ENCODE peak calls at places on chromosomes 7 and 10, in ten cellular contexts. B is dorsolateral prefrontal cortex; A is tibial artery; L is left ventricle myocardium inferior; X is mucosa of descending colon; S is CD8-positive, alpha-beta T cell; F is uterus; G is A673; R is cardiac muscle cell; Y is AG04450. T is an unnamed sample.

GRCh38 chr7:97307521-97308108 is 190.1 kb downstream of the SDHAF3 start:
- DNase-seq in A (no peak), R (no peak), F (no peak), L (no peak), B (no peak), S (no peak), X (no peak), G (peak; percentile 22), Y (no peak), T (no peak)

GRCh38 chr10:117409549-117410283 is 34.5 kb upstream of the PDZD8 start:
- DNase-seq in L (no peak), S (no peak), R (no peak), B (no peak), Y (no peak), X (no peak), G (no peak), A (no peak), F (no peak), T (no peak)

GRCh38 chr10:50250058-50250854 is 1.1 kb downstream of the ASAH2 start:
- DNase-seq in X (no peak), F (no peak), G (no peak), R (no peak), Y (no peak), L (no peak), B (no peak), S (no peak), A (no peak), T (no peak)

GRCh38 chr7:120833551-120833950 is 24.4 kb downstream of the TSPAN12 start:
- DNase-seq in Y (no peak), L (no peak), F (no peak), A (no peak), X (no peak), S (no peak), R (no peak), G (no peak), B (no peak), T (no peak)

GRCh38 chr10:110758898-110759297 is 112.8 kb upstream of the PDCD4 start:
- DNase-seq in X (no peak), S (no peak), B (no peak), F (no peak), G (peak; percentile 84), A (no peak), L (no peak), Y (no peak), R (peak; percentile 34), T (no peak)

GRCh38 chr7:42070068-42070467 is 166.9 kb downstream of the GLI3 start:
- DNase-seq in R (peak; percentile 64), Y (no peak), L (no peak), S (no peak), X (no peak), B (no peak), A (no peak), G (no peak), F (no peak), T (no peak)

GRCh38 chr10:71222541-71223364 is 10.4 kb downstream of the UNC5B start:
- DNase-seq in X (no peak), L (no peak), Y (no peak), A (peak; percentile 40), B (no peak), G (no peak), F (no peak), R (no peak), S (no peak), T (peak; percentile 42)

GRCh38 chr7:4066626-4067475 is 615.2 kb upstream of the FOXK1 start:
- DNase-seq in Y (no peak), B (no peak), S (no peak), F (no peak), A (no peak), G (no peak), L (no peak), X (no peak), R (no peak), T (no peak)

GRCh38 chr7:101171442-101171837 is 6.1 kb upstream of the VGF start:
- DNase-seq in G (peak; percentile 45), R (no peak), B (no peak), A (no peak), X (no peak), Y (no peak), F (no peak), S (no peak), L (no peak), T (no peak)

GRCh38 chr10:97101166-97101940 is 84.4 kb downstream of the SLIT1 start:
- DNase-seq in S (no peak), R (no peak), G (no peak), A (no peak), Y (no peak), F (no peak), B (no peak), X (no peak), L (no peak), T (no peak)

GRCh38 chr7:91630581-91631370 is 249.7 kb downstream of the MTERF1 start:
- DNase-seq in A (no peak), L (no peak), X (no peak), F (no peak), B (no peak), G (no peak), Y (no peak), R (no peak), S (no peak), T (no peak)

GRCh38 chr10:101645659-101646058 is 49.3 kb downstream of the FBXW4 start:
- DNase-seq in A (no peak), X (no peak), F (no peak), R (no peak), Y (no peak), G (no peak), L (no peak), S (no peak), B (no peak), T (no peak)

GRCh38 chr7:69714886-69715571 is 116.8 kb downstream of the AUTS2 start:
- DNase-seq in F (no peak), R (peak; percentile 30), Y (no peak), L (no peak), B (no peak), A (no peak), S (no peak), G (no peak), X (no peak), T (no peak)

GRCh38 chr10:89202033-89202425 is 5.1 kb downstream of the CH25H start:
- DNase-seq in R (no peak), X (no peak), G (no peak), F (no peak), B (no peak), L (no peak), Y (no peak), A (no peak), S (no peak), T (no peak)

GRCh38 chr7:1030444-1031070 is 13.8 kb upstream of the GPR146 start:
- DNase-seq in G (no peak), A (no peak), L (no peak), F (no peak), Y (no peak), X (peak; percentile 48), B (no peak), R (no peak), S (no peak), T (no peak)

GRCh38 chr10:43198682-43199005 is 60.4 kb downstream of the CSGALNACT2 start:
- DNase-seq in B (no peak), R (no peak), A (peak; percentile 48), L (no peak), X (no peak), G (no peak), S (no peak), Y (no peak), F (peak; percentile 3), T (peak; percentile 20)

GRCh38 chr10:34235164-34235832 is 579.8 kb downstream of the PARD3 start:
- DNase-seq in L (no peak), B (no peak), X (no peak), R (no peak), A (no peak), G (peak; percentile 15), F (no peak), S (no peak), Y (no peak), T (no peak)

GRCh38 chr7:22863156-22863899 is 40.7 kb upstream of the TOMM7 start:
- DNase-seq in S (no peak), X (no peak), R (no peak), B (no peak), A (no peak), L (no peak), Y (no peak), F (no peak), G (no peak), T (no peak)

DNA sequence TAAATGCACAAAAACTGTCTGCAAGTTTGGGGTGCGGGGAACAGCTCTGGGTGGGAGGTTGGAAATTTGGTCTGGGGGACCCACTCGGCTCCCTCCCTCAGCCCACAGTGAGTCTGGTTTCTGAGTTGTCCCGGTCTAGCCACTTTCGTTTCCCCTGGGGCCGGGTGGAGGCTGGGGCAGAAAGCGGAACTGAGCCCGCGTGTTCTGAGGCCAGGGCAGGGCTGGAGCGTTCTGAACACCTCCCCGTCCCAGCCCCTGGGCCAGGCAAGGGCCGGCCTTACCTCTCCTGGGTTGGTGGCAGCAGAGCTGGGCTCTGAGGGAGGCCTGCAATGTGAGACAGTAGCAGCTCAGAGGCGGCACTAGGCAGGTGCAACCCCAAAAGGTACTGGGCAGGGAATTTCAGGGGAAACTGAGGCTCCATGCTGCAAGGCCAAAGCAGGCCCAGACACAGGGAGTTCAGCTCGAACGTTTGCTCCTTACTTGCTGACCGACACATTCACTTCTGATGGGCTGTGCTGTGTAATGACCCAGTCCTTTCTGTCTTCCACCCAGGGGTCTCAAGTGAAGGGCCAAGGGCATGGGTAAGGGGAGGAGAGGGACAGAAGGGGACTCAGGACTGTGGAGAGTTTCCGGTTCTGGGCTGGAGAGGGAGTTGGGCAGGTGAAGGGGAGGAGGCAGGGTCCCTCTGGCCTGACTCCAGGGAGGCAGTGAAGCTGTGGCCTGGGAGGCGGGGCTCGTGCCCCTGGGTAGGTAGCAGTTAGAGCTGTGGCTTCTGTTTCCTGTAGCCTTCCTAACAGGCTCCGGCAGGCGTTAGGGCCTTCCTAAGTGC is 3.0 kb downstream of the IRF5 start:
- DNase-seq in X (peak; percentile 88), A (no peak), S (peak; percentile 32), L (peak; percentile 66), R (no peak), F (no peak), B (no peak), Y (no peak), G (no peak), T (no peak)
- H3K4me3 ChIP-seq in X (no peak overlapping the region), A (no peak overlapping the region), S (no peak overlapping the region), L (peak overlapping the region; percentile 30), R (no peak overlapping the region), F (no peak overlapping the region), B (no peak overlapping the region), Y (no peak overlapping the region), G (no peak overlapping the region), T (no peak overlapping the region)

GRCh38 chr10:81018898-81019890 is 481.5 kb downstream of the SH2D4B start:
- DNase-seq in R (peak; percentile 65), F (no peak), A (no peak), Y (no peak), L (no peak), X (no peak), G (peak; percentile 83), S (no peak), B (no peak), T (no peak)
- TF ChIP-seq CTCF in R (peak; percentile 73), F (peak; percentile 14), A (peak; percentile 14), Y (peak; percentile 48), L (peak; percentile 66), X (peak; percentile 27), G (peak; percentile 80), S (peak; percentile 22), B (peak; percentile 70), T (peak; percentile 72)

GRCh38 chr10:5896208-5896607 is 6.2 kb downstream of the FBH1 start:
- DNase-seq in X (no peak), F (no peak), R (no peak), A (peak; percentile 16), S (no peak), L (no peak), B (no peak), G (no peak), Y (no peak), T (no peak)
- H3K4me3 ChIP-seq in X (no peak overlapping the region), F (no peak overlapping the region), R (no peak overlapping the region), A (no peak overlapping the region), S (no peak overlapping the region), L (no peak overlapping the region), B (no peak overlapping the region), G (no peak overlapping the region), Y (no peak overlapping the region), T (no peak overlapping the region)

GRCh38 chr7:99947608-99948007 is 18.2 kb upstream of the GJC3 start:
- DNase-seq in A (no peak), Y (no peak), G (no peak), S (no peak), R (no peak), X (no peak), L (no peak), F (no peak), B (no peak), T (no peak)
- TF ChIP-seq CTCF in A (no peak), Y (no peak), G (no peak), S (no peak), R (no peak), X (no peak), L (no peak), F (no peak), B (no peak), T (no peak)

T was measured in RWPE2.